ENCODE peak calls at places on chromosomes 12 and 14, in nine cellular contexts. P, S, G, N, U, Z, V, C and R are unnamed samples. For H3K27me3, the result is how much of the 10 kb centered on the place peaks cover.

GRCh38 chr12:106289196-106289681 is 13.3 kb upstream of the TCP11L2 start:
- DNase-seq in P (no peak), S (no peak), G (no peak), N (no peak), U (no peak), Z (no peak), V (no peak), C (no peak), R (no peak)

GRCh38 chr14:92932448-92933395 is 9.8 kb downstream of the CHGA start:
- DNase-seq in P (no peak), S (no peak), G (no peak), N (no peak), U (no peak), Z (no peak), V (no peak), C (no peak), R (no peak)

GRCh38 chr14:104118006-104118844 is 20.2 kb upstream of the KIF26A start:
- DNase-seq in P (peak), S (peak), G (no peak), N (no peak), U (peak), Z (no peak), V (no peak), C (no peak), R (peak)

GRCh38 chr12:64110864-64111263 is 111.2 kb downstream of the KICS2 start:
- DNase-seq in P (no peak), S (no peak), G (no peak), N (no peak), U (no peak), Z (no peak), V (no peak), C (no peak), R (no peak)

GRCh38 chr12:34406996-34407300 is 384.7 kb downstream of the ALG10 start:
- DNase-seq in P (no peak), S (no peak), G (no peak), N (no peak), U (peak), Z (no peak), V (no peak), C (no peak), R (no peak)

GRCh38 chr12:12600659-12601058 is 11.0 kb upstream of the CREBL2 start:
- DNase-seq in P (no peak), S (no peak), G (no peak), N (no peak), U (no peak), Z (no peak), V (no peak), C (no peak), R (no peak)

GRCh38 chr12:71973687-71974086 is 35.0 kb downstream of the TPH2 start:
- DNase-seq in P (no peak), S (no peak), G (no peak), N (no peak), U (no peak), Z (no peak), V (no peak), C (no peak), R (no peak)

GRCh38 chr14:86296173-86296572 is 766.2 kb downstream of the FLRT2 start:
- DNase-seq in P (no peak), S (no peak), G (peak), N (no peak), U (no peak), Z (no peak), V (no peak), C (no peak), R (no peak)

GRCh38 chr12:51401486-51401885 is 10.3 kb upstream of the GALNT6 start:
- DNase-seq in P (no peak), S (no peak), G (no peak), N (no peak), U (no peak), Z (no peak), V (no peak), C (no peak), R (no peak)

GRCh38 chr12:124472690-124473279 is 94.6 kb downstream of the NCOR2 start:
- DNase-seq in P (no peak), S (no peak), G (no peak), N (no peak), U (no peak), Z (no peak), V (no peak), C (no peak), R (no peak)

GRCh38 chr14:100540141-100540925 is 46.9 kb downstream of the BEGAIN start:
- DNase-seq in P (peak), S (no peak), G (no peak), N (no peak), U (peak), Z (peak), V (no peak), C (no peak), R (peak)

GRCh38 chr12:12181516-12181915 is 85.3 kb downstream of the LRP6 start:
- DNase-seq in P (no peak), S (no peak), G (peak), N (no peak), U (no peak), Z (no peak), V (no peak), C (no peak), R (no peak)

GRCh38 chr12:107845226-107845979 is 70.9 kb downstream of the ASCL4 start:
- DNase-seq in P (peak), S (no peak), G (no peak), N (no peak), U (no peak), Z (no peak), V (no peak), C (no peak), R (peak)
- H3K4me3 ChIP-seq in P (no peak), S (no peak), G (no peak), N (no peak), U (no peak), Z (no peak), V (no peak), C (no peak), R (peak)

DNA sequence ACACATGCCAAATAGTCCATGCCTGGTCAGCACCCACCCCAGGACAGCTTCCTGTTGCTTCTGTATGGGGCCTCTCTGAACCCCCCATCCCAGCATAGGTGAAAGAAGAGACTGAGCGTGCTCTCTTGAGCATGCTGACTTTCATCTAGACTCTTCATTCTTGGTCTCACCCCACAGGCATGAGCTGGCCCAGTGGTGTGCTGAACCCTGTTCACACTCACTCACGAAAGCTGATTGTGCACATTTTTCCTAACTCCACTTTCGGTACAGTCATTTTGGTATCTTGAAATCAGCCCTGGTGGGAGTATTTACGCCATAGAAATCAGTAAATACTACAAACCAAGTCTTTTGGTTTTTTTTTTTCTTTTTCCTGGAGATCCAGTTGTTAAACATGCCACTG is 101.6 kb downstream of the STAB2 start:
- DNase-seq in P (no peak), S (no peak), G (no peak), N (no peak), U (no peak), Z (no peak), V (no peak), C (no peak), R (no peak)
- H3K27me3 ChIP-seq in P (under half), S (under half), G (under half), N (under half), U (under half), Z (under half), V (under half), C (under half), R (under half)

GRCh38 chr12:92570056-92570753 is 132.6 kb upstream of the PLEKHG7 start:
- DNase-seq in P (peak), S (no peak), G (peak), N (peak), U (no peak), Z (peak), V (peak), C (peak), R (peak)
- H3K4me3 ChIP-seq in P (no peak), S (no peak), G (peak), N (no peak), U (no peak), Z (no peak), V (no peak), C (no peak), R (no peak)

GRCh38 chr14:22159049-22159448 is 430.0 kb downstream of the DAD1 start:
- DNase-seq in P (no peak), S (no peak), G (no peak), N (no peak), U (no peak), Z (no peak), V (no peak), C (no peak), R (no peak)
- H3K27me3 ChIP-seq in P (under half), S (under half), G (under half), N (under half), U (under half), Z (under half), V (under half), C (under half), R (under half)

GRCh38 chr12:49842519-49843352 is at the start of gene BCDIN3D:
- DNase-seq in P (peak), S (peak), G (peak), N (peak), U (peak), Z (peak), V (peak), C (peak), R (peak)

GRCh38 chr12:49846033-49846432 is 3.1 kb upstream of the BCDIN3D start:
- DNase-seq in P (no peak), S (no peak), G (no peak), N (no peak), U (no peak), Z (no peak), V (no peak), C (no peak), R (no peak)

GRCh38 chr12:49843871-49844437 is 1.0 kb upstream of the BCDIN3D start:
- DNase-seq in P (no peak), S (no peak), G (no peak), N (no peak), U (no peak), Z (no peak), V (no peak), C (no peak), R (no peak)

GRCh38 chr12:49847161-49847560 is 4.3 kb upstream of the BCDIN3D start:
- DNase-seq in P (no peak), S (no peak), G (no peak), N (no peak), U (no peak), Z (no peak), V (no peak), C (no peak), R (no peak)

GRCh38 chr12:49843411-49843810 is 505 bp upstream of the BCDIN3D start:
- DNase-seq in P (no peak), S (no peak), G (no peak), N (no peak), U (no peak), Z (no peak), V (no peak), C (no peak), R (no peak)
- H3K4me3 ChIP-seq in P (peak), S (peak), G (peak), N (peak), U (peak), Z (peak), V (peak), C (peak), R (peak)